ENCODE peak calls at places on chromosome 13, in five cellular contexts. I is BE2C, D is adrenal gland, H is esophagus squamous epithelium, R is left ventricle myocardium inferior. W is an unnamed sample.

GRCh38 chr13:51955841-51956603 is 55.2 kb downstream of the ATP7B start:
- DNase-seq in H (no peak), I (no peak), D (no peak), R (no peak), W (no peak)

GRCh38 chr13:74288361-74288911 is 154.2 kb upstream of the KLF12 start:
- DNase-seq in I (peak; percentile 71), D (no peak), R (peak; percentile 26), H (no peak), W (no peak)

GRCh38 chr13:79225487-79226232 is 180.4 kb downstream of the RBM26 start:
- DNase-seq in I (no peak), R (no peak), D (no peak), H (no peak), W (no peak)

GRCh38 chr13:34993470-34993869 is 51.4 kb downstream of the NBEA start:
- DNase-seq in D (no peak), R (no peak), I (no peak), H (no peak), W (no peak)

GRCh38 chr13:45367358-45367757 is 26.4 kb upstream of the TPT1 start:
- DNase-seq in H (peak; percentile 47), R (peak; percentile 28), D (peak; percentile 58), I (no peak), W (peak; percentile 46)

GRCh38 chr13:36567485-36567884 is 106.3 kb upstream of the SERTM1 start:
- DNase-seq in I (no peak), D (no peak), R (no peak), H (no peak), W (no peak)

GRCh38 chr13:103386341-103386740 is 320.1 kb upstream of the SLC10A2 start:
- DNase-seq in H (no peak), R (no peak), I (no peak), D (peak; percentile 67), W (no peak)

GRCh38 chr13:102901615-102902305 is 55.9 kb downstream of the ERCC5 start:
- DNase-seq in D (no peak), R (no peak), H (no peak), I (no peak), W (no peak)

GRCh38 chr13:51804295-51805172 is 571 bp upstream of the DHRS12 start:
- DNase-seq in H (no peak), D (no peak), R (no peak), I (no peak), W (no peak)

GRCh38 chr13:30872685-30873443 is 33.2 kb upstream of the MEDAG start:
- DNase-seq in I (peak; percentile 43), D (peak; percentile 71), R (no peak), H (no peak), W (no peak)

GRCh38 chr13:36891752-36892151 is 28.3 kb downstream of the SMAD9 start:
- DNase-seq in R (no peak), D (no peak), I (no peak), H (no peak), W (no peak)

GRCh38 chr13:66914155-66914554 is 316.0 kb downstream of the PCDH9 start:
- DNase-seq in H (no peak), R (no peak), D (no peak), I (no peak), W (no peak)

GRCh38 chr13:38921081-38921480 is 69.5 kb downstream of the STOML3 start:
- DNase-seq in I (no peak), D (no peak), H (no peak), R (no peak), W (no peak)

GRCh38 chr13:29474991-29475390 is 120.5 kb downstream of the SLC7A1 start:
- DNase-seq in R (no peak), D (no peak), I (no peak), H (no peak), W (no peak)

GRCh38 chr13:19838726-19839342 is 24.6 kb downstream of the ZMYM5 start:
- DNase-seq in H (no peak), R (no peak), D (no peak), I (no peak), W (no peak)

GRCh38 chr13:20127263-20127562 is 33.6 kb downstream of the GJA3 start:
- DNase-seq in I (no peak), D (no peak), H (no peak), R (no peak), W (no peak)

GRCh38 chr13:35695411-35695810 is 218.9 kb upstream of the MAB21L1 start:
- DNase-seq in R (no peak), H (no peak), D (no peak), I (no peak), W (no peak)

GRCh38 chr13:79628463-79628862 is 147.5 kb downstream of the NDFIP2 start:
- DNase-seq in D (no peak), I (peak; percentile 43), R (no peak), H (no peak), W (no peak)

GRCh38 chr13:59479629-59480028 is 684.1 kb downstream of the DIAPH3 start:
- DNase-seq in I (no peak), R (no peak), H (no peak), D (no peak), W (no peak)
- H3K4me1 ChIP-seq in I (peaks cover 8% of the 10 kb centered on the region), R (peaks cover 70% of the 10 kb centered on the region), H (no peaks in the 10 kb centered on the region), D (no peaks in the 10 kb centered on the region), W (peaks cover 9% of the 10 kb centered on the region)

GRCh38 chr13:75771818-75772217 is 135.7 kb downstream of the LMO7 start:
- DNase-seq in H (no peak), D (no peak), I (no peak), R (no peak), W (no peak)
- H3K4me1 ChIP-seq in H (no peaks in the 10 kb centered on the region), D (peaks cover 7% of the 10 kb centered on the region), I (peaks cover 20% of the 10 kb centered on the region), R (peaks cover 55% of the 10 kb centered on the region), W (peaks cover 35% of the 10 kb centered on the region)

DNA sequence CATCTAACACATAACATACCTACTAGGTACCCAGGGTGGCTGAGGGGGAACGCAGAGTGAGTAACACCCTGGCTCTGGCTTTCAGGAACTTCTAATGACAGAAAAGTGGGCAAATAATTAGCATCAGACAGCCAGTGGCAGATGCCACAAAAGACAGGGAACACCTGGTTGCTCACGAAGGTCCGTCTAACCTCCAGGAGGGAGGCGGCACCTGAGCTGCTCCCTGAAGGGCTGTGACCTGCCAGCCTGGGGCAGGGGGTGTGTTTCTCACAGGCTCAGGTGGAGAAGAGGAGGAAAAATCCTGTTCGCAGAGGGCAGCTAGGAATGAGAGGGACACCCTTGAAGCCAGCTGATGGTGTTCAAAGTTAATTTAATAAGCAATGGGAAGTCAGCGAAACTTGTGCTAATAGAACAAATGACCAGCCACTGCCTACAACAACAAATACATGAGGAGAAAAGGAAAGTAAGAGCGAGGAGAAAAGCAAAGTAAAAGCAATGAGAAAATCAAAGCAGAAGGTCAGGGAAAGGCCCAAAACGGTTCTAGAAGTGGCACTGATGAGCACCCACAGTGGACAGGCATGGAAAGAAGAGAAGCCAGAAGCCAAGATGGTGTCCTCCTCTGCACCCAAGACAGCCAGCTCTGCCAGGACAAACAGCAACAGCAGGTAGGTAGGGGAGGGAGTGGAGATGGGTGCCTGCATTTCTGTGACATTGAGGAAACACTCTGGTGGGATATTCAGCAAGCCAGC is 87.3 kb downstream of the STK24 start:
- DNase-seq in H (no peak), I (no peak), R (no peak), D (no peak), W (no peak)
- H3K4me1 ChIP-seq in H (peaks cover 23% of the 10 kb centered on the region), I (peaks cover 43% of the 10 kb centered on the region), R (peaks cover 87% of the 10 kb centered on the region), D (peaks cover 19% of the 10 kb centered on the region), W (peaks cover 39% of the 10 kb centered on the region)

GRCh38 chr13:48158290-48158689 is 63.4 kb upstream of the MED4 start:
- DNase-seq in I (no peak), R (no peak), D (no peak), H (no peak), W (no peak)
- H3K4me1 ChIP-seq in I (no peaks in the 10 kb centered on the region), R (peaks cover 26% of the 10 kb centered on the region), D (no peaks in the 10 kb centered on the region), H (peaks cover 45% of the 10 kb centered on the region), W (peaks cover 11% of the 10 kb centered on the region)

GRCh38 chr13:48490241-48490640 is 42.6 kb downstream of the RCBTB2 start:
- DNase-seq in I (no peak), D (no peak), R (no peak), H (no peak), W (no peak)
- H3K4me1 ChIP-seq in I (peaks cover 12% of the 10 kb centered on the region), D (peaks cover 19% of the 10 kb centered on the region), R (peaks cover 32% of the 10 kb centered on the region), H (peaks cover 3% of the 10 kb centered on the region), W (peaks cover 4% of the 10 kb centered on the region)

DNA sequence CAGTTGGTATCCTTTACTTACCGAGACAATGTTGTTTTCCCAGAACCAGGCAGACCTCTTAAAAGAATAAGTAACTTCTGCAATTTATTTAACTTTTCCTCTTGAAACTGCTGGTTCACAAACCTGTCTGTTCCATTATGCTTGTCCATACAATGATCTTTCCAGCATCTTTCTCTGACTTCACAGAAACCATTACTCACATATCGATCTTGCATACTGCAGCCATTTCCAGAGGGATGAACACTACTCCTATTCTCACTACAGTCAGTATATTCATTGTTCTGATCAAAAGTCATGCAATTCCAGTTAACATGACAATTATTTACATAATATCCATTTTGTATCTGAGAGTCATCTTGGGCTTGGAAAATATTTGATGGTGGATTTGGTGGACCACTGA is 2.8 kb downstream of the N4BP2L2 start:
- DNase-seq in H (no peak), I (no peak), R (no peak), D (no peak), W (no peak)
- H3K4me1 ChIP-seq in H (peaks cover 15% of the 10 kb centered on the region), I (peaks cover 9% of the 10 kb centered on the region), R (peaks cover 84% of the 10 kb centered on the region), D (peaks cover 59% of the 10 kb centered on the region), W (peaks cover 39% of the 10 kb centered on the region)

GRCh38 chr13:27300941-27301586 is 30.4 kb downstream of the RASL11A start:
- DNase-seq in H (no peak), I (no peak), D (no peak), R (no peak), W (no peak)

GRCh38 chr13:27304099-27304498 is 33.5 kb downstream of the RASL11A start:
- DNase-seq in I (no peak), D (no peak), H (no peak), R (no peak), W (no peak)

GRCh38 chr13:27302643-27303262 is 32.1 kb downstream of the RASL11A start:
- DNase-seq in H (no peak), R (no peak), D (no peak), I (no peak), W (no peak)

GRCh38 chr13:27306364-27306763 is 35.7 kb downstream of the RASL11A start:
- DNase-seq in R (no peak), D (no peak), H (no peak), I (no peak), W (no peak)

DNA sequence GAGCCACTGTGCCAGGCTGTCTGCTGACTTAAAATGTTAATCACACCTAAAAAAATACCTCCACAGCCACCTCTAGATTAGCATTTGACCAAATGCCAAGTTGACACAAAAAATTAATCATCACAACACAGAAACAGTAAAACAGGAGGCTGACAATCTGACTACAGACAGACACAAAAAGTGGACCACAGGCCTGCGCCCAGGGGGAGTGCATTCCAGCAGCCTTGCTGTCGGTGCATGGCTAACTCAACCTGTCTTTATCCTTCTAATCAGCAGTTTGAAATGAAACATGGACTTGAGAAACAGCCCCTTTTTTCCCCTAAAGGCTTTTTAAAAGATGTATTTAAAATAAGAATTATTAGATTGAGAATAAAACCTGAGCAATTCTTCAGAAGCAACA is 34.0 kb downstream of the RASL11A start:
- DNase-seq in H (no peak), I (no peak), R (no peak), D (no peak), W (no peak)
- H3K4me1 ChIP-seq in H (no peaks in the 10 kb centered on the region), I (no peaks in the 10 kb centered on the region), R (no peaks in the 10 kb centered on the region), D (no peaks in the 10 kb centered on the region), W (no peaks in the 10 kb centered on the region)

GRCh38 chr13:110525328-110526319 is 35.9 kb downstream of the RAB20 start:
- DNase-seq in D (peak; percentile 90), I (no peak), H (no peak), R (no peak), W (no peak)
- H3K4me1 ChIP-seq in D (peaks cover 80% of the 10 kb centered on the region), I (no peaks in the 10 kb centered on the region), H (peaks cover 9% of the 10 kb centered on the region), R (peaks cover 79% of the 10 kb centered on the region), W (peaks cover 82% of the 10 kb centered on the region)